ENCODE peak calls at places on chromosomes 3 and 15, in ten cellular contexts. One of them, this sample, is unnamed.

GRCh38 chr3:152511904-152512303 is 243.2 kb downstream of the MBNL1 start:
- DNase-seq in breast epithelium: no peak
- DNase-seq in RWPE1: no peak
- DNase-seq in thoracic aorta: no peak
- DNase-seq in neural crest cell: no peak
- DNase-seq in HepG2: no peak
- DNase-seq in PC-3: no peak
- DNase-seq in epithelial cell of esophagus: no peak
- DNase-seq in H9: no peak
- DNase-seq in left ventricle myocardium inferior: no peak
- DNase-seq in this sample: no peak

GRCh38 chr3:181855825-181856224 is 144.1 kb downstream of the SOX2 start:
- DNase-seq in epithelial cell of esophagus: no peak
- DNase-seq in breast epithelium: no peak
- DNase-seq in left ventricle myocardium inferior: no peak
- DNase-seq in PC-3: no peak
- DNase-seq in HepG2: no peak
- DNase-seq in neural crest cell: no peak
- DNase-seq in H9: no peak
- DNase-seq in thoracic aorta: no peak
- DNase-seq in RWPE1: no peak
- DNase-seq in this sample: peak; percentile 70

GRCh38 chr3:9935966-9936365 is 2.3 kb downstream of the CRELD1 start:
- DNase-seq in epithelial cell of esophagus: no peak
- DNase-seq in neural crest cell: no peak
- DNase-seq in RWPE1: no peak
- DNase-seq in PC-3: no peak
- DNase-seq in H9: no peak
- DNase-seq in HepG2: no peak
- DNase-seq in breast epithelium: no peak
- DNase-seq in thoracic aorta: no peak
- DNase-seq in left ventricle myocardium inferior: no peak
- DNase-seq in this sample: no peak

GRCh38 chr3:121852256-121852655 is 17.2 kb downstream of the EAF2 start:
- DNase-seq in HepG2: no peak
- DNase-seq in epithelial cell of esophagus: peak; percentile 64
- DNase-seq in neural crest cell: no peak
- DNase-seq in H9: no peak
- DNase-seq in breast epithelium: no peak
- DNase-seq in PC-3: no peak
- DNase-seq in RWPE1: peak; percentile 26
- DNase-seq in thoracic aorta: no peak
- DNase-seq in left ventricle myocardium inferior: no peak
- DNase-seq in this sample: no peak

GRCh38 chr3:8239718-8240698 is 261.6 kb upstream of the LMCD1 start:
- DNase-seq in neural crest cell: peak; percentile 61
- DNase-seq in PC-3: peak; percentile 66
- DNase-seq in HepG2: peak; percentile 27
- DNase-seq in H9: peak; percentile 32
- DNase-seq in RWPE1: peak; percentile 1
- DNase-seq in left ventricle myocardium inferior: no peak
- DNase-seq in breast epithelium: no peak
- DNase-seq in epithelial cell of esophagus: peak; percentile 77
- DNase-seq in thoracic aorta: no peak
- DNase-seq in this sample: peak; percentile 73

GRCh38 chr3:104909188-104909587 is 457.5 kb upstream of the ALCAM start:
- DNase-seq in RWPE1: no peak
- DNase-seq in epithelial cell of esophagus: peak; percentile 76
- DNase-seq in thoracic aorta: no peak
- DNase-seq in H9: no peak
- DNase-seq in neural crest cell: no peak
- DNase-seq in HepG2: no peak
- DNase-seq in PC-3: peak; percentile 81
- DNase-seq in breast epithelium: no peak
- DNase-seq in left ventricle myocardium inferior: no peak
- DNase-seq in this sample: no peak

GRCh38 chr3:116445291-116445841 is at the start of gene LSAMP:
- DNase-seq in left ventricle myocardium inferior: no peak
- DNase-seq in PC-3: no peak
- DNase-seq in epithelial cell of esophagus: no peak
- DNase-seq in RWPE1: no peak
- DNase-seq in HepG2: no peak
- DNase-seq in thoracic aorta: no peak
- DNase-seq in breast epithelium: no peak
- DNase-seq in H9: peak; percentile 81
- DNase-seq in neural crest cell: peak; percentile 73
- DNase-seq in this sample: peak; percentile 82

GRCh38 chr15:64854041-64854440 is 12.3 kb downstream of the PLEKHO2 start:
- DNase-seq in HepG2: no peak
- DNase-seq in breast epithelium: no peak
- DNase-seq in H9: peak; percentile 21
- DNase-seq in thoracic aorta: no peak
- DNase-seq in neural crest cell: no peak
- DNase-seq in epithelial cell of esophagus: no peak
- DNase-seq in PC-3: no peak
- DNase-seq in RWPE1: no peak
- DNase-seq in left ventricle myocardium inferior: no peak
- DNase-seq in this sample: peak; percentile 37

GRCh38 chr3:107387555-107387954 is 10.3 kb downstream of the CCDC54 start:
- DNase-seq in RWPE1: no peak
- DNase-seq in PC-3: no peak
- DNase-seq in H9: no peak
- DNase-seq in neural crest cell: no peak
- DNase-seq in epithelial cell of esophagus: peak; percentile 14
- DNase-seq in HepG2: no peak
- DNase-seq in breast epithelium: no peak
- DNase-seq in thoracic aorta: no peak
- DNase-seq in left ventricle myocardium inferior: no peak
- DNase-seq in this sample: no peak

GRCh38 chr3:29531611-29532150 is 250.8 kb downstream of the RBMS3 start:
- DNase-seq in left ventricle myocardium inferior: no peak
- DNase-seq in breast epithelium: no peak
- DNase-seq in H9: no peak
- DNase-seq in PC-3: no peak
- DNase-seq in thoracic aorta: no peak
- DNase-seq in neural crest cell: no peak
- DNase-seq in HepG2: no peak
- DNase-seq in RWPE1: no peak
- DNase-seq in epithelial cell of esophagus: no peak
- DNase-seq in this sample: no peak

GRCh38 chr15:89127054-89127702 is 38.9 kb downstream of the ABHD2 start:
- DNase-seq in HepG2: no peak
- DNase-seq in breast epithelium: no peak
- DNase-seq in PC-3: peak; percentile 69
- DNase-seq in neural crest cell: no peak
- DNase-seq in thoracic aorta: no peak
- DNase-seq in left ventricle myocardium inferior: no peak
- DNase-seq in H9: no peak
- DNase-seq in epithelial cell of esophagus: peak; percentile 87
- DNase-seq in RWPE1: no peak
- DNase-seq in this sample: no peak

GRCh38 chr3:192887047-192887446 is 30.6 kb downstream of the MB21D2 start:
- DNase-seq in left ventricle myocardium inferior: no peak
- DNase-seq in H9: no peak
- DNase-seq in HepG2: peak; percentile 38
- DNase-seq in RWPE1: no peak
- DNase-seq in thoracic aorta: no peak
- DNase-seq in breast epithelium: no peak
- DNase-seq in epithelial cell of esophagus: peak; percentile 92
- DNase-seq in PC-3: peak; percentile 74
- DNase-seq in neural crest cell: no peak
- DNase-seq in this sample: no peak

GRCh38 chr15:94234300-94234699 is 2.9 kb downstream of the MCTP2 start:
- DNase-seq in thoracic aorta: no peak
- DNase-seq in RWPE1: no peak
- DNase-seq in epithelial cell of esophagus: no peak
- DNase-seq in breast epithelium: no peak
- DNase-seq in H9: no peak
- DNase-seq in PC-3: no peak
- DNase-seq in neural crest cell: no peak
- DNase-seq in HepG2: no peak
- DNase-seq in left ventricle myocardium inferior: no peak
- DNase-seq in this sample: peak; percentile 77

GRCh38 chr15:72009207-72009606 is 108.7 kb downstream of the MYO9A start:
- DNase-seq in epithelial cell of esophagus: no peak
- DNase-seq in thoracic aorta: no peak
- DNase-seq in H9: no peak
- DNase-seq in PC-3: no peak
- DNase-seq in neural crest cell: no peak
- DNase-seq in RWPE1: no peak
- DNase-seq in left ventricle myocardium inferior: no peak
- DNase-seq in HepG2: peak; percentile 44
- DNase-seq in breast epithelium: no peak
- DNase-seq in this sample: peak; percentile 72

GRCh38 chr3:113058188-113058587 is 67.4 kb downstream of the GTPBP8 start:
- DNase-seq in thoracic aorta: no peak
- DNase-seq in breast epithelium: no peak
- DNase-seq in H9: no peak
- DNase-seq in epithelial cell of esophagus: no peak
- DNase-seq in RWPE1: no peak
- DNase-seq in HepG2: no peak
- DNase-seq in left ventricle myocardium inferior: no peak
- DNase-seq in PC-3: no peak
- DNase-seq in neural crest cell: no peak
- DNase-seq in this sample: no peak

GRCh38 chr3:113055201-113055600 is 64.4 kb downstream of the GTPBP8 start:
- DNase-seq in neural crest cell: no peak
- DNase-seq in thoracic aorta: no peak
- DNase-seq in H9: no peak
- DNase-seq in HepG2: no peak
- DNase-seq in RWPE1: no peak
- DNase-seq in breast epithelium: no peak
- DNase-seq in left ventricle myocardium inferior: no peak
- DNase-seq in PC-3: no peak
- DNase-seq in epithelial cell of esophagus: no peak
- DNase-seq in this sample: no peak

GRCh38 chr3:113054552-113054951 is 63.8 kb downstream of the GTPBP8 start:
- DNase-seq in breast epithelium: no peak
- DNase-seq in RWPE1: no peak
- DNase-seq in PC-3: no peak
- DNase-seq in H9: no peak
- DNase-seq in left ventricle myocardium inferior: no peak
- DNase-seq in thoracic aorta: no peak
- DNase-seq in epithelial cell of esophagus: peak; percentile 87
- DNase-seq in HepG2: no peak
- DNase-seq in neural crest cell: no peak
- DNase-seq in this sample: no peak

GRCh38 chr3:113053169-113053568 is 62.4 kb downstream of the GTPBP8 start:
- DNase-seq in PC-3: no peak
- DNase-seq in RWPE1: no peak
- DNase-seq in neural crest cell: no peak
- DNase-seq in H9: no peak
- DNase-seq in thoracic aorta: no peak
- DNase-seq in breast epithelium: no peak
- DNase-seq in left ventricle myocardium inferior: no peak
- DNase-seq in epithelial cell of esophagus: no peak
- DNase-seq in HepG2: no peak
- DNase-seq in this sample: no peak

GRCh38 chr3:113057117-113057516 is 66.3 kb downstream of the GTPBP8 start:
- DNase-seq in thoracic aorta: no peak
- DNase-seq in epithelial cell of esophagus: no peak
- DNase-seq in neural crest cell: no peak
- DNase-seq in RWPE1: no peak
- DNase-seq in breast epithelium: no peak
- DNase-seq in PC-3: no peak
- DNase-seq in left ventricle myocardium inferior: no peak
- DNase-seq in H9: no peak
- DNase-seq in HepG2: no peak
- DNase-seq in this sample: no peak
- TF ChIP-seq CTCF in thoracic aorta: no peak
- TF ChIP-seq CTCF in epithelial cell of esophagus: no peak
- TF ChIP-seq CTCF in neural crest cell: no peak
- TF ChIP-seq CTCF in RWPE1: no peak
- TF ChIP-seq CTCF in breast epithelium: no peak
- TF ChIP-seq CTCF in PC-3: no peak
- TF ChIP-seq CTCF in left ventricle myocardium inferior: no peak
- TF ChIP-seq CTCF in H9: no peak
- TF ChIP-seq CTCF in HepG2: no peak
- TF ChIP-seq CTCF in this sample: no peak

DNA sequence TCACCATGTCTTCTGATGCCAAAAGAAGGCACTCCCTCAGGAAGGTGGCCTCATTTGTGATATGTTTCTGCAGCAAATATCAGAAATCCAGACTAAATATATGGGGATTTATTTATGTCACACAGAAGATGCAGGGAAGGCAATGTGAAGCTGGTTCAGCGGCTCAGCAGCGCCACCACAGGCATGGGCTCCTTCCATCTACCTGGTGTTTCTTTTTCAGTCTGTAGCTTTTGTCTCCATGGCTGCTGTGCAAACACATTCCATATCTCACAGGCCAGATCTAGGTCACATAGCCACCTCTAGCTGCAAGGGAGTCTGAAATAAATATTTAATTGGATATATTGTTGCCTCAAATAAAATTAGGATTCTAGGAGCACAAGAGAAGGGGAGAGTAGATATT is 502.1 kb upstream of the IL12A start:
- DNase-seq in RWPE1: no peak
- DNase-seq in HepG2: peak; percentile 2
- DNase-seq in neural crest cell: no peak
- DNase-seq in breast epithelium: no peak
- DNase-seq in H9: peak; percentile 64
- DNase-seq in PC-3: peak; percentile 47
- DNase-seq in left ventricle myocardium inferior: no peak
- DNase-seq in epithelial cell of esophagus: peak; percentile 12
- DNase-seq in thoracic aorta: no peak
- DNase-seq in this sample: peak; percentile 79
- TF ChIP-seq CTCF in RWPE1: no peak
- TF ChIP-seq CTCF in HepG2: peak; percentile 23
- TF ChIP-seq CTCF in neural crest cell: peak; percentile 15
- TF ChIP-seq CTCF in breast epithelium: no peak
- TF ChIP-seq CTCF in H9: peak; percentile 69
- TF ChIP-seq CTCF in PC-3: peak; percentile 63
- TF ChIP-seq CTCF in left ventricle myocardium inferior: no peak
- TF ChIP-seq CTCF in epithelial cell of esophagus: no peak
- TF ChIP-seq CTCF in thoracic aorta: no peak
- TF ChIP-seq CTCF in this sample: peak; percentile 63

GRCh38 chr15:66905954-66906353 is 159.4 kb upstream of the SMAD3 start:
- DNase-seq in H9: peak; percentile 33
- DNase-seq in RWPE1: no peak
- DNase-seq in breast epithelium: no peak
- DNase-seq in HepG2: no peak
- DNase-seq in left ventricle myocardium inferior: no peak
- DNase-seq in thoracic aorta: no peak
- DNase-seq in PC-3: no peak
- DNase-seq in neural crest cell: no peak
- DNase-seq in epithelial cell of esophagus: no peak
- DNase-seq in this sample: peak; percentile 58
- TF ChIP-seq CTCF in H9: peak; percentile 60
- TF ChIP-seq CTCF in RWPE1: no peak
- TF ChIP-seq CTCF in breast epithelium: no peak
- TF ChIP-seq CTCF in HepG2: peak; percentile 40
- TF ChIP-seq CTCF in left ventricle myocardium inferior: no peak
- TF ChIP-seq CTCF in thoracic aorta: no peak
- TF ChIP-seq CTCF in PC-3: peak; percentile 29
- TF ChIP-seq CTCF in neural crest cell: no peak
- TF ChIP-seq CTCF in epithelial cell of esophagus: peak; percentile 25
- TF ChIP-seq CTCF in this sample: peak; percentile 71

DNA sequence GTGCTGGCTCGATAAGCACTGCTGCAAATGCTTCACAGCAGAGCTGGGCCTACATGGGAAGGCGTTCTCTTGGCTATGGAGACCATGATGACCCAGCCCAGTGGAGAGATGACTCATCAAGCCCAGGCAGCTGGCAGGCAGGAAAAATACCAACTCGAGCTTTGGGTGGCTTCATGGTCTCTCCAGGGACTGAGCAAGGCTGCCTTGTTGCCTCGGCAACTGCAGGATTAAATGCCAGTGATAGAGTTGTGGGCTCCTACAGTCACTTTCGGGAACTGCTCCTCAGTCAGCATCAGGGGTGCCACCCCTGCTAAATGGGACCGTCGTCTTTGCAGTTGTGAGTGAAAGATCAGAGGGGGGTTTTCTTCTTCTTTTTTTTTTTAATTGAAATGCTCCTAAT is 54.6 kb upstream of the MYZAP start:
- DNase-seq in RWPE1: no peak
- DNase-seq in epithelial cell of esophagus: peak; percentile 37
- DNase-seq in breast epithelium: no peak
- DNase-seq in PC-3: peak; percentile 32
- DNase-seq in neural crest cell: no peak
- DNase-seq in H9: peak; percentile 68
- DNase-seq in thoracic aorta: peak; percentile 80
- DNase-seq in left ventricle myocardium inferior: no peak
- DNase-seq in HepG2: peak; percentile 13
- DNase-seq in this sample: peak; percentile 85
- TF ChIP-seq CTCF in RWPE1: no peak
- TF ChIP-seq CTCF in epithelial cell of esophagus: no peak
- TF ChIP-seq CTCF in breast epithelium: no peak
- TF ChIP-seq CTCF in PC-3: no peak
- TF ChIP-seq CTCF in neural crest cell: no peak
- TF ChIP-seq CTCF in H9: no peak
- TF ChIP-seq CTCF in thoracic aorta: peak; percentile 56
- TF ChIP-seq CTCF in left ventricle myocardium inferior: no peak
- TF ChIP-seq CTCF in HepG2: no peak
- TF ChIP-seq CTCF in this sample: peak; percentile 47